ENCODE peak calls at places on chromosomes 4 and X, in four cellular contexts. One of them, this sample, is unnamed.

GRCh38 chr4:165204462-165204830 is 2.9 kb upstream of the KLHL2 start:
- DNase-seq in fibroblast of lung: peak
- DNase-seq in lower leg skin: no peak
- DNase-seq in heart right ventricle: no peak
- DNase-seq in this sample: peak

GRCh38 chr4:27000122-27000521 is 139.5 kb downstream of the STIM2 start:
- DNase-seq in fibroblast of lung: no peak
- DNase-seq in lower leg skin: no peak
- DNase-seq in heart right ventricle: no peak
- DNase-seq in this sample: no peak

GRCh38 chr4:1404573-1405248 is 1.5 kb downstream of the NKX1-1 start:
- DNase-seq in fibroblast of lung: no peak
- DNase-seq in lower leg skin: no peak
- DNase-seq in heart right ventricle: no peak
- DNase-seq in this sample: no peak

GRCh38 chr4:102518703-102519131 is 17.6 kb downstream of the NFKB1 start:
- DNase-seq in fibroblast of lung: no peak
- DNase-seq in lower leg skin: no peak
- DNase-seq in heart right ventricle: no peak
- DNase-seq in this sample: no peak

GRCh38 chrX:54550821-54551220 is 20.8 kb downstream of the GNL3L start:
- DNase-seq in fibroblast of lung: no peak
- DNase-seq in lower leg skin: no peak
- DNase-seq in heart right ventricle: no peak
- DNase-seq in this sample: no peak

GRCh38 chrX:50770702-50771101 is 43.3 kb downstream of the SHROOM4 start:
- DNase-seq in fibroblast of lung: no peak
- DNase-seq in lower leg skin: no peak
- DNase-seq in heart right ventricle: peak
- DNase-seq in this sample: no peak

GRCh38 chr4:86441175-86441960 is 81.5 kb upstream of the MAPK10 start:
- DNase-seq in fibroblast of lung: peak
- DNase-seq in lower leg skin: no peak
- DNase-seq in heart right ventricle: no peak
- DNase-seq in this sample: peak

GRCh38 chrX:37420756-37421155 is 71.6 kb downstream of the PRRG1 start:
- DNase-seq in fibroblast of lung: no peak
- DNase-seq in lower leg skin: no peak
- DNase-seq in heart right ventricle: no peak
- DNase-seq in this sample: no peak

GRCh38 chrX:103376118-103376978 is at the start of gene BEX3:
- DNase-seq in fibroblast of lung: peak
- DNase-seq in lower leg skin: no peak
- DNase-seq in heart right ventricle: peak
- DNase-seq in this sample: no peak

GRCh38 chr4:177047070-177047850 is 254.5 kb upstream of the VEGFC start:
- DNase-seq in fibroblast of lung: peak
- DNase-seq in lower leg skin: no peak
- DNase-seq in heart right ventricle: peak
- DNase-seq in this sample: peak

GRCh38 chrX:65643046-65643785 is 24.2 kb upstream of the MSN start:
- DNase-seq in fibroblast of lung: peak
- DNase-seq in lower leg skin: no peak
- DNase-seq in heart right ventricle: no peak
- DNase-seq in this sample: no peak

GRCh38 chr4:112751447-112751846 is 114.5 kb downstream of the LARP7 start:
- DNase-seq in fibroblast of lung: no peak
- DNase-seq in lower leg skin: no peak
- DNase-seq in heart right ventricle: no peak
- DNase-seq in this sample: no peak

GRCh38 chr4:170529760-170530440 is 440.1 kb upstream of the AADAT start:
- DNase-seq in fibroblast of lung: no peak
- DNase-seq in lower leg skin: no peak
- DNase-seq in heart right ventricle: no peak
- DNase-seq in this sample: no peak

GRCh38 chr4:140757220-140757607 is 1.0 kb upstream of the TBC1D9 start:
- DNase-seq in fibroblast of lung: no peak
- DNase-seq in lower leg skin: no peak
- DNase-seq in heart right ventricle: no peak
- DNase-seq in this sample: no peak
- H3K4me3 ChIP-seq in fibroblast of lung: peak
- H3K4me3 ChIP-seq in lower leg skin: no peak
- H3K4me3 ChIP-seq in heart right ventricle: peak
- H3K4me3 ChIP-seq in this sample: peak

DNA sequence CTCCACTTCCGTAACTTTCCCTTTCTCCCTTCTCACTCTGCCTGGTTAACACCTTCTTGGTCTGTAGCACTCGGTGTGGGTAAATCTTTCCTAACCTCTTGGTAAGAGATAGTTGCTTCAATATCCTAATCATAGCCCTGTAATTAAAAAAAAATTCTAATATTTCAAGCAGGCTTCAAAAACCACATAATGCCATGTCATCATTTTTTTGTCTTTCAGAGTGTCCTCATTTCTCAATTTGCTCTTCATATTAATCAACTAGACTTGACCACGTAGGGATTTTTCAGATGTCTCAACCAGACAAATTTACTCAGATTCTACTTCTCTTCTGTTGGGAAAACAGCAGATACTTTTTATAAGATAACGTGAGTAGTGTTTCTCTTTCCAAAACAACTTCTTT is 91.0 kb downstream of the FREM3 start:
- DNase-seq in fibroblast of lung: no peak
- DNase-seq in lower leg skin: no peak
- DNase-seq in heart right ventricle: no peak
- DNase-seq in this sample: no peak
- H3K4me3 ChIP-seq in fibroblast of lung: no peak
- H3K4me3 ChIP-seq in lower leg skin: no peak
- H3K4me3 ChIP-seq in heart right ventricle: no peak
- H3K4me3 ChIP-seq in this sample: no peak

GRCh38 chr4:141081921-141082381 is 51.3 kb downstream of the RNF150 start:
- DNase-seq in fibroblast of lung: peak
- DNase-seq in lower leg skin: no peak
- DNase-seq in heart right ventricle: no peak
- DNase-seq in this sample: no peak
- H3K4me3 ChIP-seq in fibroblast of lung: no peak
- H3K4me3 ChIP-seq in lower leg skin: no peak
- H3K4me3 ChIP-seq in heart right ventricle: no peak
- H3K4me3 ChIP-seq in this sample: peak

GRCh38 chr4:48489683-48490011 is 405 bp upstream of the ZAR1 start:
- DNase-seq in fibroblast of lung: no peak
- DNase-seq in lower leg skin: no peak
- DNase-seq in heart right ventricle: no peak
- DNase-seq in this sample: no peak
- H3K4me3 ChIP-seq in fibroblast of lung: no peak
- H3K4me3 ChIP-seq in lower leg skin: no peak
- H3K4me3 ChIP-seq in heart right ventricle: peak
- H3K4me3 ChIP-seq in this sample: no peak

GRCh38 chr4:77878176-77878575 is 15.5 kb downstream of the MRPL1 start:
- DNase-seq in fibroblast of lung: no peak
- DNase-seq in lower leg skin: no peak
- DNase-seq in heart right ventricle: no peak
- DNase-seq in this sample: no peak
- H3K4me3 ChIP-seq in fibroblast of lung: no peak
- H3K4me3 ChIP-seq in lower leg skin: no peak
- H3K4me3 ChIP-seq in heart right ventricle: no peak
- H3K4me3 ChIP-seq in this sample: no peak

This sample was measured in skeletal muscle cell.